ENCODE peak calls at places on chromosomes 11 and 22, in eight cellular contexts. Z is heart left ventricle, Y is stomach, C is psoas muscle, B is right lobe of liver, Q is Peyer's patch, A is neuronal stem cell, M is A549. W is an unnamed sample.

GRCh38 chr11:76803023-76803422 is 19.9 kb downstream of the TSKU start:
- DNase-seq in C (no peak), Y (no peak), M (peak; percentile 34), Q (no peak), B (no peak), Z (no peak), A (no peak), W (no peak)

GRCh38 chr11:1876361-1877063 is 15.2 kb downstream of the PRR33 start:
- DNase-seq in Q (peak; percentile 65), M (peak; percentile 48), Y (peak; percentile 47), B (peak; percentile 60), A (no peak), Z (peak; percentile 87), C (peak; percentile 89), W (no peak)

GRCh38 chr11:4636962-4637661 is at the start of gene OR51D1:
- DNase-seq in C (peak; percentile 78), Q (peak; percentile 86), A (peak; percentile 73), B (peak; percentile 57), M (peak; percentile 66), Y (peak; percentile 79), Z (peak; percentile 70), W (peak; percentile 88)

GRCh38 chr11:22680628-22681027 is 14.2 kb downstream of the GAS2 start:
- DNase-seq in Q (no peak), B (no peak), C (no peak), M (peak; percentile 19), Y (no peak), Z (no peak), A (no peak), W (no peak)

GRCh38 chr11:121437018-121437685 is 15.0 kb upstream of the SORL1 start:
- DNase-seq in M (no peak), A (no peak), B (no peak), Q (no peak), Y (no peak), Z (no peak), C (no peak), W (no peak)

GRCh38 chr11:94895451-94895850 is 77.9 kb downstream of the CWC15 start:
- DNase-seq in Z (no peak), M (peak; percentile 19), C (no peak), Q (no peak), B (no peak), A (no peak), Y (no peak), W (no peak)

GRCh38 chr11:95144313-95145235 is 54.9 kb downstream of the ENDOD1 start:
- DNase-seq in Y (no peak), C (no peak), Q (no peak), A (no peak), B (no peak), M (no peak), Z (no peak), W (no peak)

GRCh38 chr11:122453586-122453985 is 201.9 kb upstream of the UBASH3B start:
- DNase-seq in M (no peak), C (no peak), Y (no peak), B (no peak), Z (no peak), A (no peak), Q (no peak), W (no peak)

GRCh38 chr22:46696614-46697013 is 41.4 kb downstream of the CERK start:
- DNase-seq in C (no peak), A (no peak), Q (no peak), B (no peak), Z (no peak), Y (no peak), M (no peak), W (no peak)

GRCh38 chr11:67486481-67487195 is 3.8 kb downstream of the AIP start:
- DNase-seq in Q (peak; percentile 74), Z (no peak), A (no peak), B (no peak), M (no peak), Y (no peak), C (no peak), W (no peak)

GRCh38 chr22:43802897-43803495 is 9.1 kb downstream of the EFCAB6 start:
- DNase-seq in Q (no peak), A (no peak), B (no peak), M (no peak), C (no peak), Y (no peak), Z (no peak), W (no peak)

GRCh38 chr11:46216040-46216764 is 61.3 kb upstream of the CREB3L1 start:
- DNase-seq in C (no peak), Q (no peak), A (no peak), B (no peak), M (no peak), Y (peak; percentile 40), Z (no peak), W (no peak)

GRCh38 chr22:35746946-35747703 is 29.5 kb downstream of the APOL5 start:
- DNase-seq in C (no peak), Y (no peak), A (no peak), Q (no peak), Z (no peak), M (no peak), B (no peak), W (no peak)

GRCh38 chr11:108559340-108559739 is 34.2 kb downstream of the EXPH5 start:
- DNase-seq in Y (no peak), B (no peak), Q (no peak), M (no peak), Z (no peak), C (no peak), A (no peak), W (no peak)

GRCh38 chr11:78187366-78188011 is 937 bp downstream of the KCTD21 start:
- DNase-seq in Z (peak; percentile 14), Q (no peak), B (no peak), Y (no peak), A (no peak), C (no peak), M (no peak), W (no peak)

GRCh38 chr22:46220921-46221320 is 29.2 kb downstream of the CDPF1 start:
- DNase-seq in Z (no peak), A (no peak), B (no peak), Y (no peak), C (no peak), Q (no peak), M (no peak), W (no peak)

GRCh38 chr11:12214751-12215150 is 104.4 kb downstream of the MICAL2 start:
- DNase-seq in C (no peak), A (no peak), Q (no peak), B (no peak), M (no peak), Y (no peak), Z (no peak), W (no peak)
- H3K27ac ChIP-seq in C (no peak overlapping the region), A (no peak overlapping the region), Q (no peak overlapping the region), B (no peak overlapping the region), M (no peak overlapping the region), Y (no peak overlapping the region), Z (no peak overlapping the region), W (no peak overlapping the region)

DNA sequence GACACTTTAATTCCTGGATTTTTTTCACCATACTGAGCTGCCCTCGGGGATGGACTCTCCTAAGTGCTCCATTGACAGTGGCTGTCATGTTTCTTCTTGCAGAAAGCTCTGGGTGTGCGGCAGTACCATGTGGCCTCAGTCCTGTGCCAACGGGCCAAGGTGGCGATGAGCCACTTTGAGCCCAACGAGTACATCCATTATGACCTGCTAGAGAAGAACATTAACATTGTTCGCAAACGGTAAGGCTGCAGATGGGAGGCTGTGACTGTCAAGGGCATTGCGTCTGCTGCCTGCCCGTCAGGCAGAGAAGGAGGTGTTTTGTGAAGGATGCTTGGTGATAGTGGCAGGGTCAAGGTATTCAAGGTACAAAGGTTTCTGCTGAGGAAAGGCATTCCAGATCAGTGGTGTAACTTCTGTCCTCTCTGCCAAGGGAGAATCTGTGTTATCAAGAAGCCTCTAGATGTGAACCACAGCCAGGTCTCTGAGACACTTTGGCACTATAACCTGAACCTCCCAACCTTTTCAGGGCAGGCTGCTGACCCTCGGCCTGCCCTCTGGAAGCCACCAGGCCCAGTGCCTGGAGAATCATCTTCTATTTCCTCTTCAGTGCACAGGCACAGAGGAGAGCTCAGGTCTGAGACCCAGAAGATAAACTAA is 30.8 kb downstream of the ACO2 start:
- DNase-seq in Q (peak; percentile 70), B (no peak), C (peak; percentile 58), M (no peak), Y (no peak), A (no peak), Z (no peak), W (no peak)
- H3K4me3 ChIP-seq in Q (no peak overlapping the region), B (no peak overlapping the region), C (no peak overlapping the region), M (no peak overlapping the region), Y (no peak overlapping the region), A (no peak overlapping the region), Z (no peak overlapping the region), W (no peak overlapping the region)

GRCh38 chr11:35134403-35135126 is 4.4 kb upstream of the CD44 start:
- DNase-seq in Z (no peak), Y (no peak), M (no peak), Q (no peak), A (no peak), C (no peak), B (no peak), W (no peak)

GRCh38 chr11:35135222-35135621 is 3.7 kb upstream of the CD44 start:
- DNase-seq in Y (no peak), B (no peak), A (no peak), C (no peak), Z (no peak), Q (no peak), M (no peak), W (no peak)

GRCh38 chr11:35133656-35134055 is 5.3 kb upstream of the CD44 start:
- DNase-seq in Q (no peak), B (no peak), A (no peak), Z (no peak), C (no peak), Y (no peak), M (no peak), W (no peak)

GRCh38 chr11:35131094-35131493 is 7.9 kb upstream of the CD44 start:
- DNase-seq in Q (no peak), A (no peak), M (no peak), Y (no peak), Z (no peak), B (no peak), C (no peak), W (no peak)

GRCh38 chr11:35131760-35132159 is 7.2 kb upstream of the CD44 start:
- DNase-seq in M (no peak), Y (no peak), Z (no peak), Q (no peak), B (no peak), C (no peak), A (no peak), W (no peak)
- H3K4me1 ChIP-seq in M (peaks cover 15% of the 10 kb centered on the region), Y (no peaks in the 10 kb centered on the region), Z (no peaks in the 10 kb centered on the region), Q (no peaks in the 10 kb centered on the region), B (no peaks in the 10 kb centered on the region), C (no peaks in the 10 kb centered on the region), A (no peaks in the 10 kb centered on the region), W (no peaks in the 10 kb centered on the region)

DNA sequence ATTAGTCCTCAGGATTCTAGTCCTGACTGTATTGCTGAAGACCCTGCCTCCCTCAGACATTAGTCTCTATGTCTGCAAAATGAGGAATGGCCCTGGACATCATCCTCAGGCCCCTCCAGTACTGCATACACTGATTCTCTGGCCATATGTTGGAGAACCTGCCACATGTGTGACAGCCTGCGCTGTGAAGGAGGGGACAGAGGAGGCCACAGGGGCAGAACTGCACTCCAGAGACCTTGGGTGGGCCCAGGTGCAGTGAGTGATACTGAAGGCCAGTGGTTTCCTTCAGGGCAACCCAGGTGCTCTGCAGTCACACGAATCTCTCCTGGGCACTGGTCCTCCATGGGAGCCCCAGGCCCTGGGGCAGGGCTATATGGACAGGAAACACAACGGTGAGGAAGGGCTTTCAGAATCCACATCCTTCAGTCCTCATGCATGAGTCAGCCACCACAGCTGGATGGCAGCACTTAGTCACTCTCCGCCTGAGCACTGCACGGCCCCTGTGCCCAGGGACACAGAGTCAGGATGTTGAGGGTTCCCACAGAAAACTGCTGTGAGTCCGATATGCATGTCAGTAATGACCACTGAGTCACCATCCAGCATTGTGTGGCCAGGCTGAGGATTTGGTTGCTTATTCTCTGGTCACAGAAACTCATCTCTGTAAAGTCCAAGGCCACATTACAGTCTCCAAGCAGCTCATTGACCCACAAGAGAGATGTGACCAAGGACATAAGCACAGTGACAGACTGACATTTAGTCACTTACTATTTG is 39.7 kb downstream of the ME3 start:
- DNase-seq in Q (no peak), Y (no peak), B (no peak), Z (no peak), C (peak; percentile 59), M (peak; percentile 82), A (peak; percentile 12), W (no peak)
- H3K27ac ChIP-seq in Q (no peak overlapping the region), Y (no peak overlapping the region), B (no peak overlapping the region), Z (no peak overlapping the region), C (no peak overlapping the region), M (peak overlapping the region; percentile 88), A (no peak overlapping the region), W (no peak overlapping the region)

W was measured in iPS DF 6.9.